ENCODE peak calls at places on chromosomes 16 and 17, in six cellular contexts. E is A549, R is IMR-90, B is HepG2, O is K562, P is GM12878. D is an unnamed sample.

GRCh38 chr16:56849690-56850680 is 15.0 kb upstream of the SLC12A3 start:
- DNase-seq in E (no peak), R (peak; percentile 38), B (peak; percentile 84), O (no peak), P (no peak), D (no peak)

GRCh38 chr16:55567382-55567781 is 898 bp downstream of the CAPNS2 start:
- DNase-seq in E (no peak), R (peak; percentile 50), B (no peak), O (no peak), P (no peak), D (no peak)

GRCh38 chr17:79803997-79804855 is 7.3 kb upstream of the CBX8 start:
- DNase-seq in E (no peak), R (no peak), B (no peak), O (no peak), P (peak; percentile 43), D (peak; percentile 29)

GRCh38 chr16:23941963-23942564 is 106.3 kb downstream of the PRKCB start:
- DNase-seq in E (no peak), R (no peak), B (no peak), O (no peak), P (no peak), D (no peak)

GRCh38 chr17:60888812-60889709 is 211.4 kb downstream of the BCAS3 start:
- DNase-seq in E (no peak), R (peak; percentile 35), B (no peak), O (no peak), P (no peak), D (no peak)

GRCh38 chr17:2704031-2704889 is 7.3 kb downstream of the CLUH start:
- DNase-seq in E (no peak), R (no peak), B (no peak), O (no peak), P (no peak), D (no peak)

GRCh38 chr16:80585764-80586163 is 45.0 kb downstream of the DYNLRB2 start:
- DNase-seq in E (no peak), R (no peak), B (no peak), O (no peak), P (no peak), D (no peak)

GRCh38 chr16:3999479-3999868 is 116.8 kb downstream of the ADCY9 start:
- DNase-seq in E (no peak), R (peak; percentile 81), B (no peak), O (no peak), P (no peak), D (peak; percentile 50)

GRCh38 chr16:86044881-86045600 is 146.1 kb downstream of the IRF8 start:
- DNase-seq in E (no peak), R (no peak), B (no peak), O (no peak), P (no peak), D (no peak)

GRCh38 chr16:4323845-4324478 is 8.1 kb downstream of the GLIS2 start:
- DNase-seq in E (peak; percentile 79), R (peak; percentile 42), B (no peak), O (peak; percentile 67), P (no peak), D (peak; percentile 64)

GRCh38 chr17:1645207-1646171 is at the start of gene SCARF1:
- DNase-seq in E (no peak), R (no peak), B (no peak), O (no peak), P (no peak), D (no peak)

GRCh38 chr16:2811703-2812471 is 5.2 kb upstream of the PRSS21 start:
- DNase-seq in E (no peak), R (no peak), B (no peak), O (peak; percentile 52), P (no peak), D (no peak)

GRCh38 chr16:28504707-28505404 is 1.8 kb downstream of the IL27 start:
- DNase-seq in E (no peak), R (no peak), B (no peak), O (no peak), P (no peak), D (no peak)

GRCh38 chr17:75785770-75786538 is 1.3 kb downstream of the UNK start:
- DNase-seq in E (no peak), R (peak; percentile 68), B (no peak), O (no peak), P (no peak), D (no peak)

GRCh38 chr17:9003355-9004131 is 17.8 kb upstream of the NTN1 start:
- DNase-seq in E (no peak), R (no peak), B (no peak), O (no peak), P (no peak), D (peak; percentile 40)

GRCh38 chr16:67767953-67768352 is 38.4 kb downstream of the RANBP10 start:
- DNase-seq in E (no peak), R (peak; percentile 88), B (no peak), O (no peak), P (no peak), D (no peak)

GRCh38 chr16:76946879-76947278 is 244.1 kb upstream of the MON1B start:
- DNase-seq in E (peak; percentile 84), R (peak; percentile 79), B (peak; percentile 20), O (peak; percentile 53), P (no peak), D (no peak)

GRCh38 chr17:37220609-37220953 is 155.2 kb upstream of the C17orf78 start:
- DNase-seq in E (no peak), R (peak; percentile 54), B (no peak), O (no peak), P (no peak), D (peak; percentile 6)
- TF ChIP-seq BHLHE40 in E (no peak), R (no peak), B (no peak), O (no peak), P (no peak), D (no peak)

DNA sequence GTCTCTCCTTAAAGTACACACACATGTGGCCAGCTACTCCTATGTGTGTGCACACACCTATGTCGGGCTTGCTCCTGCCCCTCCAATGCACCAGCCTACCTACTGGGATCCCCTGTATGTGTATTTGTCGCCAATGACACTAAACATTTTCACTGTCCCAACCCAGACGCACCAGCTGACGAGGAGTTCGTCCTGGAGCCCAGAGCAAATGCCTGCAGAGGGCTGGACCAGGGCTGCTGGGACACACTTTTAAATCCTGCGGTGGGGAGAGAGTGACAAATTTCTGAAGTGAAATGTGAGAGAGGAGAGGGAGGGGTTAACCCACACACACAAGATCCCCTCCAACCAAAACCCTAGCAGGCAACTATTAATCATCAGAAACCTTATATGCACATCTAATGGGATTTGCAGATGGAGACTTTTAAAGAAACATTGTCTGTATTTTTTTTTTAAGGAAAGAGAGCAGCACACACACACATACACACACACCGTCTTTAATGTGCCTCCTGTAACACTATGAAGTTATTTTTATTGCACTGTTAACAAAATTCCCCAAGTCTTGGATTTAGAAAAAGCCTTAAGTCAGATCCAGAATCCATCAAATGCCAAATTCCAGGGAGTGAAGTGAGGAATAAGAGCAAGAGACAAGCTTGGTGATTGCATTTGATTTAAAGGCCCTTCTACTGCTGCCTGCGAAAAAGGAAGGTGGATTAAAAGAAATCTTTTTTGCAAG is at the start of gene MEOX1:
- DNase-seq in E (no peak), R (peak; percentile 82), B (no peak), O (no peak), P (peak; percentile 79), D (peak; percentile 65)
- TF ChIP-seq BHLHE40 in E (no peak), R (no peak), B (no peak), O (no peak), P (peak; percentile 60), D (no peak)

GRCh38 chr16:1530349-1530882 is 3.0 kb upstream of the TMEM204 start:
- DNase-seq in E (no peak), R (no peak), B (no peak), O (no peak), P (no peak), D (no peak)
- TF ChIP-seq BHLHE40 in E (no peak), R (no peak), B (no peak), O (no peak), P (no peak), D (no peak)

DNA sequence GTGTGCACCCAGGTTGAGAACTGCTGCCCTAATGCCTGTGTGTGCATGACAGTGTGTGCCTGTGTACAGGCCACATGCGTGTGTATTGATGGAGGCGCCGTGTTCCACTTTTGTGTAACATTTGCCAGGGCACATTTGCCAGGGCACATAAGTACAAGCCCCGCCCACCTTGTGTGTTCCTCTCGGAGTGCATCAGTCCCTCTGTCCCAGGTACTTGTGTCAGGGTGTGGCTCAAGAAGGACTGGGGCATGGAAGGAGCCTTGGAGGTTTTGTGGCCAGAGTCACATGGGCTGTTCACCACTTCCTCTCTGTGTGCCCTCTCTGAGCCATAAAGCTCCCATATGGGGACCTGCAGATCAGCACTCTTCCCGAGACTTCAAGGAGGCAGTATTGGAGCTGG is 73.9 kb downstream of the MRM1 start:
- DNase-seq in E (no peak), R (no peak), B (no peak), O (no peak), P (no peak), D (no peak)
- TF ChIP-seq BHLHE40 in E (no peak), R (no peak), B (no peak), O (no peak), P (no peak), D (no peak)

GRCh38 chr16:81609323-81609892 is 164.8 kb downstream of the CMIP start:
- DNase-seq in E (no peak), R (no peak), B (no peak), O (no peak), P (no peak), D (no peak)

GRCh38 chr16:81607805-81608514 is 163.4 kb downstream of the CMIP start:
- DNase-seq in E (no peak), R (no peak), B (no peak), O (no peak), P (no peak), D (no peak)

GRCh38 chr16:81610144-81610842 is 165.7 kb downstream of the CMIP start:
- DNase-seq in E (no peak), R (peak; percentile 84), B (no peak), O (no peak), P (no peak), D (no peak)

GRCh38 chr16:81607006-81607405 is 162.4 kb downstream of the CMIP start:
- DNase-seq in E (no peak), R (no peak), B (no peak), O (no peak), P (no peak), D (no peak)

GRCh38 chr16:81608515-81609209 is 164.1 kb downstream of the CMIP start:
- DNase-seq in E (no peak), R (peak; percentile 65), B (no peak), O (no peak), P (no peak), D (no peak)
- TF ChIP-seq BHLHE40 in E (no peak), R (no peak), B (no peak), O (no peak), P (no peak), D (no peak)

GRCh38 chr17:59844884-59845594 is 47.7 kb downstream of the TUBD1 start:
- DNase-seq in E (no peak), R (peak; percentile 70), B (no peak), O (no peak), P (no peak), D (no peak)

GRCh38 chr17:59842901-59843652 is 49.7 kb downstream of the TUBD1 start:
- DNase-seq in E (peak; percentile 70), R (peak; percentile 97), B (peak; percentile 96), O (peak; percentile 33), P (peak; percentile 80), D (no peak)

GRCh38 chr17:59846391-59847165 is 46.2 kb downstream of the TUBD1 start:
- DNase-seq in E (peak; percentile 84), R (peak; percentile 94), B (peak; percentile 99), O (peak; percentile 21), P (peak; percentile 91), D (no peak)

GRCh38 chr17:59848385-59848668 is 44.4 kb downstream of the TUBD1 start:
- DNase-seq in E (no peak), R (no peak), B (no peak), O (no peak), P (no peak), D (no peak)

GRCh38 chr17:59845595-59846390 is 47.0 kb downstream of the TUBD1 start:
- DNase-seq in E (peak; percentile 72), R (peak; percentile 89), B (peak; percentile 89), O (peak; percentile 28), P (no peak), D (no peak)
- TF ChIP-seq BHLHE40 in E (peak; percentile 29), R (no peak), B (peak; percentile 33), O (no peak), P (no peak), D (no peak)